ENCODE peak calls at places on chromosomes 4 and X, in four cellular contexts. G is HepG2, C is GM12878, M is K562. S is an unnamed sample.

GRCh38 chr4:84938316-84938715 is 28.2 kb downstream of the WDFY3 start:
- DNase-seq in G (peak), C (no peak), M (no peak), S (no peak)

GRCh38 chrX:49037883-49038475 is 5.2 kb downstream of the TFE3 start:
- DNase-seq in G (no peak), C (no peak), M (peak), S (no peak)

GRCh38 chr4:173436866-173437265 is 38.0 kb upstream of the SCRG1 start:
- DNase-seq in G (no peak), C (no peak), M (no peak), S (no peak)

GRCh38 chr4:37245391-37245954 is 930 bp downstream of the NWD2 start:
- DNase-seq in G (no peak), C (no peak), M (no peak), S (no peak)

GRCh38 chrX:119826399-119826959 is 26.3 kb downstream of the UPF3B start:
- DNase-seq in G (peak), C (no peak), M (no peak), S (no peak)

GRCh38 chrX:16022580-16023170 is 100.7 kb upstream of the GRPR start:
- DNase-seq in G (no peak), C (no peak), M (no peak), S (peak)

GRCh38 chrX:71143508-71143907 is 1.1 kb upstream of the NLGN3 start:
- DNase-seq in G (no peak), C (no peak), M (no peak), S (no peak)

GRCh38 chr4:144357970-144358369 is 217.5 kb upstream of the GYPA start:
- DNase-seq in G (no peak), C (no peak), M (no peak), S (no peak)

GRCh38 chr4:128355301-128355700 is 67.7 kb upstream of the PGRMC2 start:
- DNase-seq in G (no peak), C (no peak), M (peak), S (peak)

GRCh38 chr4:2942532-2943363 is 20.5 kb downstream of the NOP14 start:
- DNase-seq in G (no peak), C (no peak), M (no peak), S (no peak)

GRCh38 chrX:22165732-22166457 is 106.8 kb upstream of the CBLL2 start:
- DNase-seq in G (no peak), C (no peak), M (no peak), S (peak)

GRCh38 chr4:38804654-38805295 is at the start of gene TLR1:
- DNase-seq in G (peak), C (peak), M (no peak), S (peak)

GRCh38 chr4:174479140-174479539 is 43.1 kb downstream of the HPGD start:
- DNase-seq in G (no peak), C (no peak), M (no peak), S (no peak)

GRCh38 chrX:97524340-97524739 is 640.6 kb downstream of the RPA4 start:
- DNase-seq in G (no peak), C (no peak), M (no peak), S (no peak)

GRCh38 chr4:56653461-56654237 is 27.4 kb downstream of the HOPX start:
- DNase-seq in G (no peak), C (no peak), M (no peak), S (no peak)

GRCh38 chr4:123343400-123344060 is 53.1 kb upstream of the SPRY1 start:
- DNase-seq in G (no peak), C (no peak), M (no peak), S (no peak)

GRCh38 chrX:57918750-57919436 is 8.6 kb upstream of the ZXDA start:
- DNase-seq in G (peak), C (no peak), M (no peak), S (no peak)

GRCh38 chrX:107537815-107538214 is 88.4 kb downstream of the FRMPD3 start:
- DNase-seq in G (peak), C (no peak), M (peak), S (peak)

GRCh38 chrX:132615396-132616131 is 126.7 kb upstream of the MBNL3 start:
- DNase-seq in G (peak), C (no peak), M (peak), S (peak)

GRCh38 chr4:173214231-173214630 is 45.6 kb downstream of the GALNT7 start:
- DNase-seq in G (no peak), C (no peak), M (peak), S (no peak)

GRCh38 chr4:86015412-86016350 is 344.2 kb downstream of the MAPK10 start:
- DNase-seq in G (no peak), C (no peak), M (no peak), S (no peak)

GRCh38 chr4:86011117-86011516 is 348.7 kb downstream of the MAPK10 start:
- DNase-seq in G (no peak), C (no peak), M (no peak), S (no peak)

GRCh38 chr4:86013623-86014022 is 346.2 kb downstream of the MAPK10 start:
- DNase-seq in G (no peak), C (no peak), M (no peak), S (no peak)

GRCh38 chr4:86019362-86019761 is 340.5 kb downstream of the MAPK10 start:
- DNase-seq in G (no peak), C (no peak), M (no peak), S (no peak)

DNA sequence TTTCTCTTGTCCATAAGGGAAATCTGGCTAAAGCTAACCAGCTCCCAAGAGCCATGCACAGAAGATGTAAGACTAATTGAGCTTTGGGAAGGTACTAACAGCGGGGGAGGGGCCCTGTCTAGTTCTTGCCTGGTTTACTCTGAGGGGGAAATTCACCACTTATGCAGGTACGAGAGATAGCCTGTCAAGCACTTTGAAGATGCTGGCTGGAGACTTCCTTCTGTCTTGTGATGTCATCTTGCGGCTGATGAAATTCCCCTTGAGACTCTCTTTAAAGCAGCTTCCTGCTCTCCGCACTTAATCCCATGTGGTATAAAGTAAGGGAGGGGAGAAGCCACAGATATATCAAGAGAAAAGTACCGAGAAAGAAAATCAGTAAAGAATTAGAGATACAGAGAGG is 345.3 kb downstream of the MAPK10 start:
- DNase-seq in G (no peak), C (peak), M (no peak), S (no peak)
- TF ChIP-seq EP300 in G (no peak), C (no peak), M (no peak), S (no peak)

GRCh38 chrX:38839944-38840343 is 38.7 kb downstream of the MID1IP1 start:
- DNase-seq in G (no peak), C (no peak), M (no peak), S (no peak)
- TF ChIP-seq CHD4 in G (no peak), C (no peak), M (no peak), S (no peak)

GRCh38 chr4:87523307-87523706 is 5.9 kb downstream of the SPARCL1 start:
- DNase-seq in G (no peak), C (no peak), M (no peak), S (no peak)

GRCh38 chr4:87527446-87528240 is 1.5 kb downstream of the SPARCL1 start:
- DNase-seq in G (no peak), C (no peak), M (no peak), S (no peak)

GRCh38 chr4:87529187-87529586 is at the start of gene SPARCL1:
- DNase-seq in G (no peak), C (no peak), M (no peak), S (no peak)

GRCh38 chr4:87524456-87524855 is 4.7 kb downstream of the SPARCL1 start:
- DNase-seq in G (no peak), C (no peak), M (no peak), S (no peak)

GRCh38 chr4:87525636-87526035 is 3.5 kb downstream of the SPARCL1 start:
- DNase-seq in G (no peak), C (no peak), M (no peak), S (no peak)
- H3K27ac ChIP-seq in G (no peak), C (no peak), M (no peak), S (no peak)

GRCh38 chr4:29853843-29854242 is 866.3 kb upstream of the PCDH7 start:
- DNase-seq in G (no peak), C (no peak), M (no peak), S (no peak)

GRCh38 chr4:29852537-29852936 is 867.6 kb upstream of the PCDH7 start:
- DNase-seq in G (no peak), C (no peak), M (no peak), S (no peak)
- TF ChIP-seq EP300 in G (no peak), C (no peak), M (no peak), S (no peak)

GRCh38 chr4:25881187-25881586 is 18.4 kb upstream of the SEL1L3 start:
- DNase-seq in G (no peak), C (no peak), M (no peak), S (no peak)

GRCh38 chr4:25882226-25882625 is 19.4 kb upstream of the SEL1L3 start:
- DNase-seq in G (no peak), C (no peak), M (no peak), S (no peak)

GRCh38 chr4:25879991-25880641 is 17.3 kb upstream of the SEL1L3 start:
- DNase-seq in G (no peak), C (no peak), M (no peak), S (no peak)

GRCh38 chr4:25883565-25883964 is 20.8 kb upstream of the SEL1L3 start:
- DNase-seq in G (no peak), C (no peak), M (no peak), S (no peak)

DNA sequence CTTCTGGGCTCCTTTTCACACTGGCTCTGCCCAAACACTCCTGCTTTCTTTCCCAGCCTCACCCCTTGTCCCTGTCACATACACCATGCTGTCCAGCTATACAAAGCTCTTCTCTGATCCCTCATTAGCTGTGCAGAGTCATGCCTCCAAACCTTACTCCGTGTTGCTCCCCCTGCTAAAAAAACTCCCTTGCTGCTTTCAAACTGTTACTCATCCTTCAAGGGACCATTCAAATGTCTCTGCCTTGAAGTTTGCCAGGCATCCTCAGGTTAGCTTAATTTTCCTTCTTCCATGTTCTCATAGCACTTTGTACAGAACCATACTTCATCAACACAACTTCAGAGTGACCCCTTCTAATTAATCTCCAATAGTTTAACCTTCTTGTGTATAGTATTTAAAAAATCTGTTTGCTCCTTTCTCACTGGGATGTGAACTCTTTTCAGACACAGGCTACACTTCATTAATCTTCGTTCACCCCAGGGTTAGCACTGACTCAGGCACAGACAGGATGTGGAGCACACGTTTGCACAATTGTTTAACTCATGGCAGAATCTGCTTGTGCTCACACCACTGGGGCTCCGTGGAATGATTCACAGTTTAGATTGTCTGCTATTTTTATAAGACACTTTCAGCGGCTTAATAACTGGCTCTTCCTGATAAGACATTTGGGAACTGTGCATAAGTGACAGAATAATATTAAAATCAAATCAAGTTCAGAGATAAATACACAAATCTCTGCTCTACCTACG is 21.4 kb upstream of the SEL1L3 start:
- DNase-seq in G (no peak), C (no peak), M (no peak), S (no peak)
- TF ChIP-seq CHD4 in G (no peak), C (no peak), M (no peak), S (no peak)